ENCODE peak calls at places on chromosomes 2 and 18, in five cellular contexts. D is astrocyte, G is PC-3, Q is GM23248, C is DND-41. T is an unnamed sample.

GRCh38 chr2:149585317-149585885 is 2.2 kb downstream of the MMADHC start:
- DNase-seq in D (no peak), G (no peak), Q (no peak), C (no peak), T (no peak)

GRCh38 chr2:1495676-1496393 is 82.6 kb downstream of the TPO start:
- DNase-seq in D (no peak), G (no peak), Q (no peak), C (no peak), T (no peak)

GRCh38 chr2:180291060-180291459 is 284.0 kb upstream of the CWC22 start:
- DNase-seq in D (peak), G (peak), Q (peak), C (no peak), T (peak)

GRCh38 chr18:56284319-56284718 is 354.1 kb downstream of the TXNL1 start:
- DNase-seq in D (peak), G (peak), Q (peak), C (no peak), T (no peak)

GRCh38 chr2:2226326-2226725 is 104.7 kb downstream of the MYT1L start:
- DNase-seq in D (no peak), G (no peak), Q (no peak), C (no peak), T (no peak)

GRCh38 chr18:74069178-74070050 is 78.2 kb downstream of the FBXO15 start:
- DNase-seq in D (no peak), G (no peak), Q (no peak), C (no peak), T (no peak)

GRCh38 chr2:191740016-191740419 is 62.1 kb downstream of the NABP1 start:
- DNase-seq in D (peak), G (no peak), Q (peak), C (peak), T (no peak)

GRCh38 chr18:27894746-27895145 is 282.2 kb downstream of the CDH2 start:
- DNase-seq in D (no peak), G (no peak), Q (no peak), C (no peak), T (no peak)

GRCh38 chr18:78995740-78996395 is 16.2 kb downstream of the SALL3 start:
- DNase-seq in D (no peak), G (no peak), Q (no peak), C (no peak), T (no peak)

GRCh38 chr2:96934831-96935545 is 51.4 kb downstream of the FAM178B start:
- DNase-seq in D (no peak), G (no peak), Q (no peak), C (no peak), T (no peak)

GRCh38 chr2:42795871-42796301 is 3.5 kb upstream of the HAAO start:
- DNase-seq in D (peak), G (no peak), Q (no peak), C (no peak), T (peak)

GRCh38 chr2:151437630-151438029 is 27.9 kb downstream of the RIF1 start:
- DNase-seq in D (no peak), G (peak), Q (peak), C (no peak), T (no peak)

GRCh38 chr2:103008586-103008985 is 246.8 kb downstream of the TMEM182 start:
- DNase-seq in D (no peak), G (no peak), Q (no peak), C (no peak), T (no peak)

GRCh38 chr2:218367415-218368149 is 10.9 kb downstream of the CATIP start:
- DNase-seq in D (peak), G (peak), Q (peak), C (no peak), T (no peak)

GRCh38 chr2:9814129-9814868 is 29.0 kb upstream of the TAF1B start:
- DNase-seq in D (no peak), G (no peak), Q (no peak), C (no peak), T (no peak)

GRCh38 chr2:164745012-164745797 is 96.4 kb downstream of the COBLL1 start:
- DNase-seq in D (peak), G (no peak), Q (peak), C (no peak), T (no peak)

GRCh38 chr2:75561566-75562512 is 1.1 kb upstream of the EVA1A start:
- DNase-seq in D (peak), G (peak), Q (peak), C (no peak), T (no peak)

GRCh38 chr2:189305291-189305943 is 125.9 kb upstream of the COL5A2 start:
- DNase-seq in D (peak), G (peak), Q (peak), C (no peak), T (no peak)

GRCh38 chr2:63993871-63994270 is 25.4 kb downstream of the VPS54 start:
- DNase-seq in D (peak), G (no peak), Q (no peak), C (peak), T (no peak)

GRCh38 chr2:199955339-199956061 is at the start of the genes MAIP1 and TYW5:
- DNase-seq in D (peak), G (peak), Q (peak), C (peak), T (no peak)

DNA sequence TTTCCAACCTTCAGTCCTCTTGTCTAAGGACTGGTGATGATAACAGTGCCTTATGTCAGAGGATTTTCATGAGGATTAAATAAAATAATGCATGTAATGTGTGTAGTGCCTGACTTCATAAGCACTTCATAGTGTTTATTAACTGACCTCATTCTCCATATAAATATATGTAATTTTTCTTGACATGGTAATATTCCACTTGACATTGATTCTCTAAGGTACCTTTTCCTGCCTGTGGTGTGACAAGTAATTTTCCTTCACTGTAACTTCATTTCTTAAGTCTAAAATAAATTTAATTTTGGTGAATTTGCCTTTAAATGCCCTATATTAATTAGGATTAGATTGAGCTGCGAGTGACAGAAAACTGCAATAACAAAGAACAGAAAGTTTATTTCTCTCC is 27.3 kb downstream of the SLC20A1 start:
- DNase-seq in D (no peak), G (no peak), Q (no peak), C (no peak), T (no peak)
- H3K4me2 ChIP-seq in D (no peak), G (no peak), Q (no peak), C (no peak), T (no peak)

GRCh38 chr2:216635171-216635570 is 2.0 kb downstream of the IGFBP2 start:
- DNase-seq in D (no peak), G (no peak), Q (no peak), C (peak), T (no peak)

GRCh38 chr2:216635701-216636541 is 2.7 kb downstream of the IGFBP2 start:
- DNase-seq in D (peak), G (no peak), Q (no peak), C (peak), T (no peak)

GRCh38 chr2:216632952-216633615 is at the start of gene IGFBP2:
- DNase-seq in D (peak), G (peak), Q (peak), C (peak), T (no peak)

GRCh38 chr2:216633616-216634316 is 546 bp downstream of the IGFBP2 start:
- DNase-seq in D (no peak), G (peak), Q (peak), C (peak), T (no peak)

DNA sequence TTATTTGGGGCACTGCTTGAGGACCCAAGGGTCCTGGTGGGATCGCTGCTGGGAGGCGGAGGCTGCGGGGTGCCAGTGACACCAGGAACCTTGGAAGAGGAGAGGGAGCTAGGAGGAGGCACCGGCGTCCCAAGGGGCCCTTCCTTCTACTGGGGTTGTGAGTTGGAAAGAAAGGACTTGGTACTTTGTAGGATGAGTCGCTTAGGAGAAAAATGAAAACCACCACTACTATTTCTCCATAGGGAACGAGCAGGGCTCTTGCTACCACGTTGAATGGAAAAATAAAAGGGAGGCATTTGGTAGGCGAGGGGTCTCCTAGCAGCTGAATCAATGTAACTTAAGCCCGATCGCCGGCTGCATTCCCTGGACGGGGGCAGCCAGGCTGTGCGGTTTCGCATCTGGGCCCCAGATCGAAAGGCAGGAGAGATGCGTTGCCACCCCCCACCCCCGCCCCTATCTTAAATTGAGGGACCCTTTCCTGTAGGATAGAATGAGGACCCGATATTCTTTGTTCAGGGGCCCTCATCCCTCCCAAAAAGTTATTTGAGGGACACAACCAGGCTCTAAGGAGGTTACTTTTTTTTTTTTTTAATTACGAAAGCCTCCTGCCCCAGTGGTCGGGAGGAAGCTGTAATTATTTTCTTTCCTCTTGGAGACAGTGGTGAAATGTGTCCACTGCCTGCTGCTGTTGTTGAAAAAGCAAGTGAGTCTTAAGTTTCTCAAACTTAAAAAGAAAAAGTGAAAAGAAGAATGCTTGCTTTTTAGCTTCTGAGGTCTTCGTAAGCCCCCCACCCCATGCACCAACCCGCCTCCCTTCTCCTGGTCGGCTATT is 1.3 kb downstream of the IGFBP2 start:
- DNase-seq in D (no peak), G (no peak), Q (no peak), C (peak), T (no peak)
- TF ChIP-seq EZH2 in D (no peak), G (peak), Q (peak), C (no peak), T (peak)

GRCh38 chr2:100571668-100572067 is 8.9 kb downstream of the PDCL3 start:
- DNase-seq in D (no peak), G (no peak), Q (no peak), C (no peak), T (no peak)
- H3K27ac ChIP-seq in D (no peak), G (no peak), Q (no peak), C (no peak), T (no peak)

GRCh38 chr2:8515390-8515761 is 166.5 kb upstream of the ID2 start:
- DNase-seq in D (no peak), G (no peak), Q (no peak), C (peak), T (no peak)

GRCh38 chr2:8513601-8514273 is 168.1 kb upstream of the ID2 start:
- DNase-seq in D (no peak), G (no peak), Q (no peak), C (no peak), T (no peak)

GRCh38 chr2:8514274-8514662 is 167.6 kb upstream of the ID2 start:
- DNase-seq in D (no peak), G (no peak), Q (no peak), C (no peak), T (no peak)

GRCh38 chr2:8515864-8516533 is 165.9 kb upstream of the ID2 start:
- DNase-seq in D (no peak), G (no peak), Q (no peak), C (peak), T (no peak)

GRCh38 chr2:8514748-8515389 is 167.0 kb upstream of the ID2 start:
- DNase-seq in D (no peak), G (no peak), Q (no peak), C (peak), T (no peak)
- H3K4me2 ChIP-seq in D (no peak), G (no peak), Q (no peak), C (peak), T (no peak)